ENCODE peak calls at places on chromosomes 2 and 18, in five cellular contexts. Z is fibroblast of mammary gland; O is chondrocyte; N is activated effector memory CD4-positive, alpha-beta T cell treated with anti-CD3 and anti-CD28 coated beads, Interleukin-2, amount 50 U/mL, for 16 hours; S is astrocyte of the hippocampus. M is an unnamed sample.

GRCh38 chr18:36757081-36757480 is 71.7 kb downstream of the TPGS2 start:
- DNase-seq in Z (peak), O (no peak), N (no peak), S (peak), M (no peak)

GRCh38 chr2:212414699-212415309 is 123.8 kb downstream of the ERBB4 start:
- DNase-seq in Z (peak), O (no peak), N (no peak), S (peak), M (peak)

GRCh38 chr2:228273159-228273558 is 91.7 kb upstream of the SPHKAP start:
- DNase-seq in Z (no peak), O (no peak), N (no peak), S (no peak), M (no peak)

GRCh38 chr2:9799011-9799596 is 44.2 kb upstream of the TAF1B start:
- DNase-seq in Z (no peak), O (no peak), N (no peak), S (no peak), M (no peak)

GRCh38 chr2:181741756-181742155 is 61.4 kb upstream of the NEUROD1 start:
- DNase-seq in Z (peak), O (no peak), N (no peak), S (no peak), M (no peak)

GRCh38 chr2:223954401-223954800 is 2.9 kb upstream of the MRPL44 start:
- DNase-seq in Z (peak), O (no peak), N (no peak), S (peak), M (no peak)

GRCh38 chr2:190649798-190650390 is 1.0 kb downstream of the NAB1 start:
- DNase-seq in Z (no peak), O (no peak), N (no peak), S (peak), M (peak)

GRCh38 chr2:121479882-121480522 is 50.7 kb upstream of the RNU4ATAC start:
- DNase-seq in Z (peak), O (no peak), N (no peak), S (peak), M (no peak)

GRCh38 chr2:196590286-196590685 is 49.2 kb upstream of the CCDC150 start:
- DNase-seq in Z (no peak), O (no peak), N (no peak), S (peak), M (no peak)

GRCh38 chr2:238591732-238592131 is 165.0 kb downstream of the ASB1 start:
- DNase-seq in Z (no peak), O (no peak), N (no peak), S (no peak), M (no peak)

GRCh38 chr18:28511421-28511821 is 334.5 kb upstream of the CDH2 start:
- DNase-seq in Z (no peak), O (no peak), N (no peak), S (peak), M (no peak)

M was measured in hippocampal formation.